ENCODE peak calls at places on chromosomes 13 and 19, in nine cellular contexts. One of them, this sample, is unnamed.

GRCh38 chr19:11137542-11138384 is 17.8 kb downstream of the SPC24 start:
- DNase-seq in AG10803: peak; percentile 91
- DNase-seq in heart left ventricle: peak; percentile 88
- DNase-seq in neural crest cell: peak; percentile 69
- DNase-seq in MCF 10A: peak; percentile 95
- DNase-seq in A549: peak; percentile 55
- DNase-seq in colonic mucosa: peak; percentile 80
- DNase-seq in H9: peak; percentile 86
- DNase-seq in Calu3: peak; percentile 78
- DNase-seq in this sample: peak; percentile 75

GRCh38 chr19:46840157-46840942 is 10.3 kb downstream of the AP2S1 start:
- DNase-seq in H9: peak; percentile 78
- DNase-seq in neural crest cell: peak; percentile 46
- DNase-seq in colonic mucosa: no peak
- DNase-seq in Calu3: peak; percentile 60
- DNase-seq in AG10803: peak; percentile 66
- DNase-seq in MCF 10A: peak; percentile 71
- DNase-seq in heart left ventricle: no peak
- DNase-seq in A549: no peak
- DNase-seq in this sample: no peak

GRCh38 chr19:53553865-53554791 is 16.2 kb downstream of the ZNF331 start:
- DNase-seq in A549: no peak
- DNase-seq in neural crest cell: no peak
- DNase-seq in heart left ventricle: peak; percentile 89
- DNase-seq in colonic mucosa: peak; percentile 86
- DNase-seq in Calu3: no peak
- DNase-seq in MCF 10A: peak; percentile 80
- DNase-seq in AG10803: peak; percentile 84
- DNase-seq in H9: no peak
- DNase-seq in this sample: no peak

GRCh38 chr19:2661615-2662014 is 40.9 kb downstream of the GNG7 start:
- DNase-seq in H9: no peak
- DNase-seq in MCF 10A: no peak
- DNase-seq in neural crest cell: no peak
- DNase-seq in AG10803: no peak
- DNase-seq in Calu3: no peak
- DNase-seq in colonic mucosa: no peak
- DNase-seq in heart left ventricle: no peak
- DNase-seq in A549: no peak
- DNase-seq in this sample: no peak

GRCh38 chr19:14440049-14440448 is 6.9 kb downstream of the PKN1 start:
- DNase-seq in MCF 10A: no peak
- DNase-seq in A549: no peak
- DNase-seq in neural crest cell: no peak
- DNase-seq in Calu3: no peak
- DNase-seq in H9: no peak
- DNase-seq in colonic mucosa: peak; percentile 71
- DNase-seq in AG10803: no peak
- DNase-seq in heart left ventricle: peak; percentile 75
- DNase-seq in this sample: no peak

GRCh38 chr13:27925220-27925991 is 5.6 kb downstream of the PDX1 start:
- DNase-seq in AG10803: no peak
- DNase-seq in colonic mucosa: no peak
- DNase-seq in MCF 10A: no peak
- DNase-seq in heart left ventricle: no peak
- DNase-seq in A549: no peak
- DNase-seq in Calu3: no peak
- DNase-seq in neural crest cell: no peak
- DNase-seq in H9: no peak
- DNase-seq in this sample: no peak

GRCh38 chr19:41324231-41324702 is 14.3 kb downstream of the CCDC97 start:
- DNase-seq in heart left ventricle: no peak
- DNase-seq in MCF 10A: no peak
- DNase-seq in A549: no peak
- DNase-seq in colonic mucosa: no peak
- DNase-seq in H9: no peak
- DNase-seq in neural crest cell: no peak
- DNase-seq in Calu3: no peak
- DNase-seq in AG10803: no peak
- DNase-seq in this sample: no peak

GRCh38 chr19:1673645-1674292 is 21.4 kb upstream of the TCF3 start:
- DNase-seq in A549: no peak
- DNase-seq in colonic mucosa: no peak
- DNase-seq in MCF 10A: no peak
- DNase-seq in heart left ventricle: no peak
- DNase-seq in AG10803: no peak
- DNase-seq in neural crest cell: no peak
- DNase-seq in Calu3: peak; percentile 35
- DNase-seq in H9: peak; percentile 33
- DNase-seq in this sample: no peak

GRCh38 chr13:47594833-47595232 is 406.2 kb downstream of the SUCLA2 start:
- DNase-seq in A549: no peak
- DNase-seq in heart left ventricle: no peak
- DNase-seq in MCF 10A: no peak
- DNase-seq in neural crest cell: no peak
- DNase-seq in H9: peak; percentile 40
- DNase-seq in AG10803: no peak
- DNase-seq in colonic mucosa: no peak
- DNase-seq in Calu3: peak; percentile 22
- DNase-seq in this sample: no peak

GRCh38 chr13:59771272-59771671 is 392.5 kb downstream of the DIAPH3 start:
- DNase-seq in AG10803: peak; percentile 48
- DNase-seq in A549: peak; percentile 2
- DNase-seq in colonic mucosa: no peak
- DNase-seq in H9: no peak
- DNase-seq in Calu3: no peak
- DNase-seq in neural crest cell: no peak
- DNase-seq in MCF 10A: no peak
- DNase-seq in heart left ventricle: no peak
- DNase-seq in this sample: no peak

GRCh38 chr13:74444877-74445479 is 310.8 kb upstream of the KLF12 start:
- DNase-seq in AG10803: peak; percentile 4
- DNase-seq in H9: no peak
- DNase-seq in A549: no peak
- DNase-seq in MCF 10A: peak; percentile 26
- DNase-seq in heart left ventricle: no peak
- DNase-seq in Calu3: no peak
- DNase-seq in neural crest cell: no peak
- DNase-seq in colonic mucosa: no peak
- DNase-seq in this sample: no peak

GRCh38 chr13:34849406-34849805 is 92.7 kb upstream of the NBEA start:
- DNase-seq in Calu3: no peak
- DNase-seq in AG10803: no peak
- DNase-seq in heart left ventricle: no peak
- DNase-seq in A549: no peak
- DNase-seq in MCF 10A: no peak
- DNase-seq in H9: no peak
- DNase-seq in neural crest cell: no peak
- DNase-seq in colonic mucosa: no peak
- DNase-seq in this sample: no peak

GRCh38 chr19:50324331-50324730 is 4.8 kb downstream of the KCNC3 start:
- DNase-seq in H9: no peak
- DNase-seq in neural crest cell: no peak
- DNase-seq in MCF 10A: no peak
- DNase-seq in Calu3: no peak
- DNase-seq in heart left ventricle: no peak
- DNase-seq in colonic mucosa: no peak
- DNase-seq in AG10803: no peak
- DNase-seq in A549: no peak
- DNase-seq in this sample: no peak

GRCh38 chr19:13718733-13719132 is 45.6 kb upstream of the MRI1 start:
- DNase-seq in heart left ventricle: no peak
- DNase-seq in AG10803: peak; percentile 89
- DNase-seq in colonic mucosa: peak; percentile 31
- DNase-seq in MCF 10A: peak; percentile 52
- DNase-seq in H9: peak; percentile 33
- DNase-seq in Calu3: peak; percentile 54
- DNase-seq in neural crest cell: no peak
- DNase-seq in A549: peak; percentile 21
- DNase-seq in this sample: no peak

GRCh38 chr13:32175307-32175706 is 139.9 kb downstream of the ZAR1L start:
- DNase-seq in MCF 10A: no peak
- DNase-seq in AG10803: peak; percentile 6
- DNase-seq in neural crest cell: no peak
- DNase-seq in heart left ventricle: no peak
- DNase-seq in colonic mucosa: no peak
- DNase-seq in Calu3: no peak
- DNase-seq in H9: no peak
- DNase-seq in A549: no peak
- DNase-seq in this sample: no peak

GRCh38 chr13:110575322-110576069 is 14.0 kb upstream of the RAB20 start:
- DNase-seq in heart left ventricle: no peak
- DNase-seq in H9: peak; percentile 61
- DNase-seq in MCF 10A: no peak
- DNase-seq in AG10803: peak; percentile 36
- DNase-seq in neural crest cell: no peak
- DNase-seq in A549: no peak
- DNase-seq in colonic mucosa: no peak
- DNase-seq in Calu3: no peak
- DNase-seq in this sample: no peak

DNA sequence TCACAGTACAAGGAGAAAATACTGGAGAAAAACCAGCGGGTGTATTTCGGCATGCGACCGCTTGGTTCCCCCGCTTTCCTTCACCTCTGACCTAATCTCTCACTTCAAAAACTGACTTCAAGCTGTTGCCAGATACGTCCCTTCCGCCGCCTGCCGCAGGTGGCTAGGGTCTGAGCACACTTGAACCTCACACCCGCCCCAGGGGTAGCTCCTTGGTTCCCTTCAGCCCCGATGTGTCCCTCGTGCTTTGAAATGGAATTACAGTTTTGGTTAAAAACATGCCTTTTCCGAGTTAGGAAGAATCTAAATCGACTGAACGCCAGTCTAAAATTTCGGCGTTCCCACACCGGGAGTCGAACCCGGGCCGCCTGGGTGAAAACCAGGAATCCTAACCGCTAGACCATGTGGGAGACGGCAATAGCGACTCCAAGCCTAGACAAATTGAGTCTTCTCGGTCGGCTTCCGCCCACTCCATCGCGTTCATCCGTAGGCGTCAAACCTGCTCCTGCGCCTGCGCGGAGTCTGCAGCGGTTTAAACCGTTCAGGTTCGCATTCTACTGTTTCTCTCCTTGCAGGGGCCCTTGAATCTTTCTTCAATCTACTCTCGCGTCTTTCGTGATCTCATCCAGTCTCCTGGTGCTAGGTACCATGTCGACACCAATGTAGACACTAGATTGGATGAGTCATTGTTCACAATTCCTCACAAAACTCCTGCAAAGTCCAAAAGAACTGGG is 71.5 kb downstream of the NUFIP1 start:
- DNase-seq in A549: peak; percentile 64
- DNase-seq in Calu3: peak; percentile 89
- DNase-seq in AG10803: peak; percentile 97
- DNase-seq in MCF 10A: peak; percentile 96
- DNase-seq in H9: peak; percentile 96
- DNase-seq in colonic mucosa: peak; percentile 97
- DNase-seq in neural crest cell: peak; percentile 96
- DNase-seq in heart left ventricle: peak; percentile 96
- DNase-seq in this sample: peak; percentile 32
- TF ChIP-seq CTCF in A549: no peak
- TF ChIP-seq CTCF in Calu3: peak; percentile 40
- TF ChIP-seq CTCF in AG10803: peak; percentile 61
- TF ChIP-seq CTCF in MCF 10A: peak; percentile 54
- TF ChIP-seq CTCF in H9: peak; percentile 57
- TF ChIP-seq CTCF in colonic mucosa: peak; percentile 32
- TF ChIP-seq CTCF in neural crest cell: peak; percentile 59
- TF ChIP-seq CTCF in heart left ventricle: peak; percentile 38
- TF ChIP-seq CTCF in this sample: no peak

GRCh38 chr13:44577236-44578063 is 1.3 kb upstream of the TSC22D1 start:
- DNase-seq in Calu3: peak; percentile 93
- DNase-seq in colonic mucosa: peak; percentile 96
- DNase-seq in neural crest cell: peak; percentile 95
- DNase-seq in MCF 10A: peak; percentile 94
- DNase-seq in AG10803: peak; percentile 95
- DNase-seq in H9: peak; percentile 99
- DNase-seq in heart left ventricle: peak; percentile 97
- DNase-seq in A549: peak; percentile 64
- DNase-seq in this sample: peak; percentile 60
- TF ChIP-seq CTCF in Calu3: no peak
- TF ChIP-seq CTCF in colonic mucosa: no peak
- TF ChIP-seq CTCF in neural crest cell: no peak
- TF ChIP-seq CTCF in MCF 10A: no peak
- TF ChIP-seq CTCF in AG10803: no peak
- TF ChIP-seq CTCF in H9: no peak
- TF ChIP-seq CTCF in heart left ventricle: no peak
- TF ChIP-seq CTCF in A549: no peak
- TF ChIP-seq CTCF in this sample: no peak

GRCh38 chr19:49229416-49229815 is 71.8 kb downstream of the TRPM4 start:
- DNase-seq in AG10803: no peak
- DNase-seq in H9: no peak
- DNase-seq in heart left ventricle: no peak
- DNase-seq in colonic mucosa: no peak
- DNase-seq in neural crest cell: no peak
- DNase-seq in MCF 10A: no peak
- DNase-seq in Calu3: no peak
- DNase-seq in A549: no peak
- DNase-seq in this sample: no peak
- TF ChIP-seq CTCF in AG10803: no peak
- TF ChIP-seq CTCF in H9: no peak
- TF ChIP-seq CTCF in heart left ventricle: no peak
- TF ChIP-seq CTCF in colonic mucosa: no peak
- TF ChIP-seq CTCF in neural crest cell: no peak
- TF ChIP-seq CTCF in MCF 10A: no peak
- TF ChIP-seq CTCF in Calu3: no peak
- TF ChIP-seq CTCF in A549: no peak
- TF ChIP-seq CTCF in this sample: no peak

DNA sequence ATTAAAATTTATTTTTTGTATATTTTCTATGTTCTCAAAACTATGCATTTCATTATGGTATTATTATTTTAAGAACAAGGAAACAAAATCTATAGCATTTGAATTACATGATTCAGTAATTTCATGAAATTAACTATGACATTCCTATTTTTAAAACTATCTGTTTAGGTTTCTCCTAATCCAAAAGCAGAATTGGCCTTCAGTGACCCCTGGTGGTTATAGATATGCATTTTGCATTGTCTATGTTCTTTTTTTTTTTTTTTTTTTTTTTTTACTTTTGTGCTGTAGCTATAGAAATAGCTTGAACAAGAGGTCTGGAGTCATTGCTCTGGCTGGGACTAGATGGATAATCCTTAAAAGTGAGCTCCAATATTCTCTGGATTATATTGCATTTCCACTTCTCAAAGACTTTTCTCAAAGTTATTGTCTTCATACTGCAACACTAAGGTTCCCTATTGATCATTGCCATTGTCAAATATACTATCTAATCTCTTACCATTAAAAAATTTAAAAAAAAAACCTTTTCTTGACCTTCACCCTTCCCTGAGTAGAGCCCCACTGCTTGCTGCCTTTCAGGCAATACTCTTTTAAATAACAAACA is 15.9 kb upstream of the DNAJC3 start:
- DNase-seq in neural crest cell: no peak
- DNase-seq in H9: no peak
- DNase-seq in A549: peak; percentile 31
- DNase-seq in Calu3: peak; percentile 8
- DNase-seq in AG10803: peak; percentile 54
- DNase-seq in heart left ventricle: peak; percentile 16
- DNase-seq in colonic mucosa: no peak
- DNase-seq in MCF 10A: peak; percentile 88
- DNase-seq in this sample: no peak
- TF ChIP-seq CTCF in neural crest cell: peak; percentile 78
- TF ChIP-seq CTCF in H9: peak; percentile 76
- TF ChIP-seq CTCF in A549: peak; percentile 55
- TF ChIP-seq CTCF in Calu3: no peak
- TF ChIP-seq CTCF in AG10803: peak; percentile 80
- TF ChIP-seq CTCF in heart left ventricle: peak; percentile 59
- TF ChIP-seq CTCF in colonic mucosa: peak; percentile 60
- TF ChIP-seq CTCF in MCF 10A: peak; percentile 59
- TF ChIP-seq CTCF in this sample: peak; percentile 68